ENCODE peak calls at places on chromosomes 7 and 10, in five cellular contexts. A is neural progenitor cell, R is GM23248, K is HCT116, N is MM.1S. J is an unnamed sample. For H3K27me3, the result is how much of the 10 kb centered on the place peaks cover.

GRCh38 chr7:171912-172515 is 20.4 kb upstream of the FAM20C start:
- DNase-seq in A (no peak), R (no peak), K (no peak), N (no peak), J (no peak)

GRCh38 chr7:123209786-123210185 is 10.0 kb upstream of the SLC13A1 start:
- DNase-seq in A (no peak), R (no peak), K (no peak), N (no peak), J (no peak)

GRCh38 chr10:124005991-124006392 is 87.4 kb downstream of the CHST15 start:
- DNase-seq in A (no peak), R (peak), K (no peak), N (no peak), J (no peak)

GRCh38 chr10:33334170-33334838 is at the start of gene NRP1:
- DNase-seq in A (peak), R (peak), K (no peak), N (no peak), J (peak)

GRCh38 chr7:124033807-124034753 is 1.2 kb upstream of the TMEM229A start:
- DNase-seq in A (no peak), R (no peak), K (no peak), N (no peak), J (no peak)

GRCh38 chr7:23000597-23001360 is 13.2 kb downstream of the HYCC1 start:
- DNase-seq in A (no peak), R (peak), K (no peak), N (no peak), J (no peak)

GRCh38 chr10:58773942-58774341 is 261.3 kb downstream of the BICC1 start:
- DNase-seq in A (no peak), R (no peak), K (no peak), N (no peak), J (no peak)

GRCh38 chr10:69906425-69906824 is 104.7 kb downstream of the COL13A1 start:
- DNase-seq in A (no peak), R (no peak), K (no peak), N (no peak), J (no peak)

GRCh38 chr7:106223156-106223555 is 61.6 kb downstream of the NAMPT start:
- DNase-seq in A (no peak), R (no peak), K (no peak), N (no peak), J (no peak)

GRCh38 chr10:133259603-133259992 is 17.1 kb downstream of the ADAM8 start:
- DNase-seq in A (no peak), R (no peak), K (no peak), N (no peak), J (peak)

GRCh38 chr10:90847436-90847835 is 10.4 kb downstream of the HTR7 start:
- DNase-seq in A (no peak), R (peak), K (peak), N (no peak), J (peak)

GRCh38 chr10:51000164-51000563 is 74.1 kb upstream of the PRKG1 start:
- DNase-seq in A (no peak), R (peak), K (no peak), N (no peak), J (peak)

GRCh38 chr7:121019018-121019417 is 30.5 kb downstream of the CPED1 start:
- DNase-seq in A (no peak), R (peak), K (no peak), N (no peak), J (no peak)

GRCh38 chr7:111954474-111955311 is 251.5 kb downstream of the DOCK4 start:
- DNase-seq in A (peak), R (no peak), K (no peak), N (no peak), J (no peak)

GRCh38 chr7:142150869-142151268 is 39.4 kb downstream of the MGAM2 start:
- DNase-seq in A (no peak), R (no peak), K (no peak), N (no peak), J (no peak)

GRCh38 chr10:122435212-122435827 is 19.1 kb upstream of the ARMS2 start:
- DNase-seq in A (peak), R (peak), K (peak), N (peak), J (peak)

GRCh38 chr7:80106498-80107113 is 28.0 kb upstream of the GNAI1 start:
- DNase-seq in A (no peak), R (no peak), K (no peak), N (peak), J (no peak)

GRCh38 chr10:114855776-114856543 is 34.4 kb downstream of the FHIP2A start:
- DNase-seq in A (no peak), R (peak), K (no peak), N (no peak), J (peak)

GRCh38 chr10:12465385-12466136 is 116.2 kb downstream of the CAMK1D start:
- DNase-seq in A (no peak), R (no peak), K (no peak), N (no peak), J (no peak)

GRCh38 chr10:88508054-88508453 is 75.1 kb downstream of the RNLS start:
- DNase-seq in A (no peak), R (no peak), K (no peak), N (no peak), J (no peak)

DNA sequence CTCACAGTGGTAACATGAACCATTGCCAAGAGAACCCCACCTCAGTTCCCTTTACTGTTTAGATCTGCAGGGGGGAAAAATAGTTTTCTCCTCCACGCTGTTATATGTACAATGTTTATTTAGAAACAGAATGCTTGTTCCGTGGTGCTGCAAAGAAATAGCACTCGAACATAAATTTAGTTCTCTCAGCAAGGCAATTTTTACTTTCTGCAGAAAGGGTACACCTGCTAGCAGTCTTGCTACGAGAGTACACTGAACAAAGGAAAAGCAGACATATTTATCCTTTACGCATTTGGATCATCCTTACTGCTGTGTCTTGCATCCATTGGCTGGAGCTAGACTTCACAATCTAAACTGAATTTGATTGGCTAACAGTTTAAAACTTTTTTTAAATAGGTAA is 178.5 kb downstream of the HECW1 start:
- DNase-seq in A (no peak), R (no peak), K (no peak), N (no peak), J (no peak)
- H3K27me3 ChIP-seq in A (under half), R (under half), K (under half), N (under half), J (under half)

DNA sequence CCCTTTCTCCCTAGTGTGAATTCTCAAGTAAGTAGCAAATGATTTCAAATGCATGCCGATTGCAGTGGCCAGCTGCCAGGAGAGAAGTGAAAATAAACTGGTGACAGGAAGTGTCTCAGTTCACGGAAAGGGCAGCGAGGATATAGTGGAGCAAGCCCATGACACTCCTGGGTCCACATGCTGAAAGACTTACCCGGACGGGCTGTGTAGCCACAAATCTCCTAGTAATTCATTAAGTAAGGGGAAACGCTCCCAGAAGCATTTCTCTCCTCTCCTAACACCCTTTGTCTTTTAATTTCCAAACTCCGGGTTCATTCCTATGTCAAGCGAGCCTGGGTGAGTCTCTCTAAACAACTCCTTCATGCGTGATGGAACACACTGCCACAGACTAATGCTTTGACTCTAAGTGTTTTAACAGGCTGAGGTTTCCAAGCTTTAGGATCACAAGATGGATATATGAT is 125.6 kb downstream of the CYP26A1 start:
- DNase-seq in A (peak), R (peak), K (no peak), N (no peak), J (peak)
- H3K4me2 ChIP-seq in A (peak), R (peak), K (peak), N (no peak), J (peak)

GRCh38 chr7:47557317-47557985 is 24.5 kb downstream of the TNS3 start:
- DNase-seq in A (no peak), R (peak), K (no peak), N (no peak), J (peak)

GRCh38 chr7:47557986-47558670 is 23.8 kb downstream of the TNS3 start:
- DNase-seq in A (peak), R (no peak), K (peak), N (no peak), J (no peak)

GRCh38 chr7:47559306-47560220 is 22.3 kb downstream of the TNS3 start:
- DNase-seq in A (no peak), R (no peak), K (no peak), N (no peak), J (no peak)

GRCh38 chr7:47553309-47553708 is 28.6 kb downstream of the TNS3 start:
- DNase-seq in A (no peak), R (peak), K (no peak), N (no peak), J (no peak)

GRCh38 chr7:47556511-47557180 is 25.3 kb downstream of the TNS3 start:
- DNase-seq in A (no peak), R (peak), K (no peak), N (no peak), J (peak)
- TF ChIP-seq EZH2phosphoT487 in A (no peak), R (no peak), K (no peak), N (no peak), J (no peak)

GRCh38 chr7:129572205-129572604 is 39.3 kb upstream of the NRF1 start:
- DNase-seq in A (no peak), R (no peak), K (no peak), N (no peak), J (no peak)

GRCh38 chr7:129569811-129570215 is 41.7 kb upstream of the NRF1 start:
- DNase-seq in A (no peak), R (peak), K (peak), N (no peak), J (peak)

GRCh38 chr7:129569326-129569725 is 42.2 kb upstream of the NRF1 start:
- DNase-seq in A (no peak), R (no peak), K (no peak), N (no peak), J (no peak)

GRCh38 chr7:129568240-129568639 is 43.3 kb upstream of the NRF1 start:
- DNase-seq in A (no peak), R (no peak), K (no peak), N (no peak), J (no peak)

GRCh38 chr7:129571201-129571600 is 40.3 kb upstream of the NRF1 start:
- DNase-seq in A (no peak), R (no peak), K (no peak), N (no peak), J (no peak)
- H3K27me3 ChIP-seq in A (under half), R (under half), K (under half), N (under half), J (under half)

DNA sequence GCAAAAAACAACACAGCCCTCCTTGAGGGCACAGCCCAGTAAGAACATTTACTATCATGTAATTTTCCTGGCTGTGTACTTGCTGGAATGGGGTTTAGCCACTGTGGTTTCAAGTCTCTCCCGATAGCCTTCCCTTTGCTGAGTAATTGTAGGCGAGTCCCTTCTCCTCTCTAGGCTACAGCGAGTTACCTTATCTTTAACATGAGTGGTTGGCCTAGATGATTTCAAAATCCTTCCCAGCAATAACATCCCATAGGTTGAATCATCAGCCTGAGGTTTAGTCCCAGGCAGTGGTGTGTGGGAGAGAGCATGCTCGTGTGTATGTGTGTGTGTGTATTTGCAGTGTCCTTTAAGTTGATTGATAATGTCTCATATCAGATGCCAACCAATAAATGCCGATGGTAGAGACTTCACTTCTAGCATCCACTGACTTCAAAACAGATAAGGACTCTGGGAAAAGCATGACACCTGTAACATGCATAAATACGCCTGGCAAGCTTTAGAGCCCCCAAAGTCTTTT is 142.9 kb upstream of the ZMIZ1 start:
- DNase-seq in A (no peak), R (peak), K (no peak), N (no peak), J (peak)
- H3K4me2 ChIP-seq in A (no peak), R (peak), K (no peak), N (no peak), J (peak)

GRCh38 chr7:27213904-27214586 is 14.2 kb upstream of the HOXA13 start:
- DNase-seq in A (no peak), R (no peak), K (no peak), N (no peak), J (no peak)
- TF ChIP-seq EZH2phosphoT487 in A (peak), R (no peak), K (no peak), N (no peak), J (no peak)

GRCh38 chr10:97977673-97978072 is 52.7 kb downstream of the CRTAC1 start:
- DNase-seq in A (no peak), R (no peak), K (no peak), N (no peak), J (no peak)

GRCh38 chr10:97981816-97982215 is 48.6 kb downstream of the CRTAC1 start:
- DNase-seq in A (no peak), R (no peak), K (no peak), N (peak), J (no peak)
- H3K27me3 ChIP-seq in A (half or more), R (under half), K (half or more), N (under half), J (half or more)

DNA sequence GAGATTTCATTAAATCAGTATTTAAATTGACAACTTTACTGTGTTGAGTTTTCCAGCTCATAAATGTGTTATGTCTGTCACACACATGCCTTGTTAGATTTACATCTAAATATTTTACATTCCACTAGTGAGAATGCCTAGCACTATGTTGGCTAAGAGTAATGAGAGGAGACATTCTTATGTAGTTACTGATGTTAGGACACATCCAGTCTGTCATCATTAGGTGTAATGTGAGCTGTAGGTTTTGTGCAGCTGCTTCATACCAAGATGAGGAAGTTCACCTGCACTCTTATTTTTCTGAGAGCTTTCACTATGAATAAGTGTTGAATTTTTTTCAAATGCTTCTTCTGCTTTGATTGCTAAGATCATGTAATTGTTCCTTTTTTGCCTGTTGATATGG is 218.0 kb upstream of the IGFBP3 start:
- DNase-seq in A (no peak), R (peak), K (no peak), N (peak), J (peak)
- H3K4me2 ChIP-seq in A (no peak), R (peak), K (no peak), N (no peak), J (peak)

DNA sequence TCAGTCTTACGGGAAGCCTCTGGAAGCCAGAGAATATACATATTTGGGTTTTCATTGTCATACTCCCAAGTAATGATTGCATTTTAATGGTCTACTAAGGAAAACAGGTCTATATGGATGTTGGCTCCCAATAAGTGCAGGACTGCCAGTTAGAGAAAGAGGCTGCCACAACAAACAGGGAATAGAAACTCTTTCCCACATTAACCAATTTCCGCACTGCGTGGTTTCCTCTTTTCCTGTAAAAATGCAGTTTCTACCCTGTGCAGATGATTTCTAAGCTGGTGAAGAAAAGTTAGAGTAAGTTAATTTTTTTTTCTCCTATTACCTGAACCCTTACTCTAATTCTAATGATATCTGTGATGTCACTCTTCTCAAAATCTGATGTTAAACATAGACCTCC is 78.2 kb downstream of the CCSER2 start:
- DNase-seq in A (no peak), R (no peak), K (no peak), N (no peak), J (no peak)
- TF ChIP-seq EZH2phosphoT487 in A (no peak), R (no peak), K (no peak), N (no peak), J (no peak)